ENCODE peak calls at places on chromosome 22, in five cellular contexts. One of them, this sample, is unnamed.

GRCh38 chr22:41725510-41726110 is 26.3 kb downstream of the MEI1 start:
- DNase-seq in CD8-positive, alpha-beta T cell: no peak
- DNase-seq in astrocyte of the cerebellum: no peak
- DNase-seq in cardiac muscle cell: no peak
- DNase-seq in ovary: no peak
- DNase-seq in this sample: no peak

GRCh38 chr22:23305922-23306374 is 125.6 kb downstream of the BCR start:
- DNase-seq in CD8-positive, alpha-beta T cell: no peak
- DNase-seq in astrocyte of the cerebellum: peak
- DNase-seq in cardiac muscle cell: no peak
- DNase-seq in ovary: peak
- DNase-seq in this sample: no peak

GRCh38 chr22:19767427-19768380 is 7.1 kb downstream of the TBX1 start:
- DNase-seq in CD8-positive, alpha-beta T cell: no peak
- DNase-seq in astrocyte of the cerebellum: no peak
- DNase-seq in cardiac muscle cell: no peak
- DNase-seq in ovary: no peak
- DNase-seq in this sample: no peak

GRCh38 chr22:32880906-32881596 is 79.5 kb downstream of the TIMP3 start:
- DNase-seq in CD8-positive, alpha-beta T cell: no peak
- DNase-seq in astrocyte of the cerebellum: no peak
- DNase-seq in cardiac muscle cell: peak
- DNase-seq in ovary: peak
- DNase-seq in this sample: no peak

GRCh38 chr22:32858957-32859356 is 57.5 kb downstream of the TIMP3 start:
- DNase-seq in CD8-positive, alpha-beta T cell: no peak
- DNase-seq in astrocyte of the cerebellum: no peak
- DNase-seq in cardiac muscle cell: no peak
- DNase-seq in ovary: no peak
- DNase-seq in this sample: no peak

GRCh38 chr22:47176573-47177333 is 414.3 kb downstream of the TBC1D22A start:
- DNase-seq in CD8-positive, alpha-beta T cell: no peak
- DNase-seq in astrocyte of the cerebellum: no peak
- DNase-seq in cardiac muscle cell: no peak
- DNase-seq in ovary: no peak
- DNase-seq in this sample: no peak

GRCh38 chr22:30205281-30206115 is 41.1 kb downstream of the LIF start:
- DNase-seq in CD8-positive, alpha-beta T cell: no peak
- DNase-seq in astrocyte of the cerebellum: peak
- DNase-seq in cardiac muscle cell: no peak
- DNase-seq in ovary: peak
- DNase-seq in this sample: no peak

GRCh38 chr22:42275176-42275575 is 4.7 kb upstream of the TCF20 start:
- DNase-seq in CD8-positive, alpha-beta T cell: no peak
- DNase-seq in astrocyte of the cerebellum: no peak
- DNase-seq in cardiac muscle cell: no peak
- DNase-seq in ovary: no peak
- DNase-seq in this sample: no peak

GRCh38 chr22:24060375-24060788 is 49.3 kb downstream of the CABIN1 start:
- DNase-seq in CD8-positive, alpha-beta T cell: no peak
- DNase-seq in astrocyte of the cerebellum: peak
- DNase-seq in cardiac muscle cell: no peak
- DNase-seq in ovary: no peak
- DNase-seq in this sample: no peak

GRCh38 chr22:43384863-43385262 is 27.0 kb upstream of the MPPED1 start:
- DNase-seq in CD8-positive, alpha-beta T cell: no peak
- DNase-seq in astrocyte of the cerebellum: no peak
- DNase-seq in cardiac muscle cell: no peak
- DNase-seq in ovary: no peak
- DNase-seq in this sample: no peak

GRCh38 chr22:32896951-32897350 is 95.4 kb downstream of the TIMP3 start:
- DNase-seq in CD8-positive, alpha-beta T cell: no peak
- DNase-seq in astrocyte of the cerebellum: no peak
- DNase-seq in cardiac muscle cell: no peak
- DNase-seq in ovary: no peak
- DNase-seq in this sample: no peak

GRCh38 chr22:45055936-45056335 is 46.1 kb upstream of the PHF21B start:
- DNase-seq in CD8-positive, alpha-beta T cell: no peak
- DNase-seq in astrocyte of the cerebellum: no peak
- DNase-seq in cardiac muscle cell: no peak
- DNase-seq in ovary: no peak
- DNase-seq in this sample: no peak

GRCh38 chr22:38707346-38707745 is 1.6 kb downstream of the GTPBP1 start:
- DNase-seq in CD8-positive, alpha-beta T cell: no peak
- DNase-seq in astrocyte of the cerebellum: no peak
- DNase-seq in cardiac muscle cell: no peak
- DNase-seq in ovary: no peak
- DNase-seq in this sample: no peak

GRCh38 chr22:19876314-19876940 is 21.8 kb upstream of the GNB1L start:
- DNase-seq in CD8-positive, alpha-beta T cell: no peak
- DNase-seq in astrocyte of the cerebellum: no peak
- DNase-seq in cardiac muscle cell: no peak
- DNase-seq in ovary: peak
- DNase-seq in this sample: no peak

GRCh38 chr22:48440673-48441552 is 1386.8 kb downstream of the BRD1 start:
- DNase-seq in CD8-positive, alpha-beta T cell: no peak
- DNase-seq in astrocyte of the cerebellum: no peak
- DNase-seq in cardiac muscle cell: no peak
- DNase-seq in ovary: no peak
- DNase-seq in this sample: no peak

GRCh38 chr22:48442663-48443062 is 1385.0 kb downstream of the BRD1 start:
- DNase-seq in CD8-positive, alpha-beta T cell: no peak
- DNase-seq in astrocyte of the cerebellum: no peak
- DNase-seq in cardiac muscle cell: no peak
- DNase-seq in ovary: no peak
- DNase-seq in this sample: no peak

GRCh38 chr22:48440176-48440575 is 1387.5 kb downstream of the BRD1 start:
- DNase-seq in CD8-positive, alpha-beta T cell: no peak
- DNase-seq in astrocyte of the cerebellum: no peak
- DNase-seq in cardiac muscle cell: no peak
- DNase-seq in ovary: no peak
- DNase-seq in this sample: no peak

GRCh38 chr22:48439560-48440135 is 1388.0 kb downstream of the BRD1 start:
- DNase-seq in CD8-positive, alpha-beta T cell: no peak
- DNase-seq in astrocyte of the cerebellum: no peak
- DNase-seq in cardiac muscle cell: no peak
- DNase-seq in ovary: no peak
- DNase-seq in this sample: no peak

DNA sequence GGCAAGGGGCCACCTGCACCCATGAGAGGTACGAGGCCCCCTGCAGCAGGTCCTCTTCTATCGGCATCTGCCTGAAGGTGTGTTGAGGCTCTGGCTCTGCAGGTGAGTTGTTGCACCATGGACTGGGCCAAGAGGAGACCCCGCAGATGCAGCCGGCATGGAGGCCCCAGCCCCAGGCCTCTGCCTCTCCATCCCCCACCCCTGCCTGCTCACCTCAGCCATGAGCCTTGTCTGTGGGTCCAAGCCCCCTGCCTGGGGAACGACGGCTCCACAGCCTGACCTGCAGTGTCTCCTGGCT is 1386.2 kb downstream of the BRD1 start:
- DNase-seq in CD8-positive, alpha-beta T cell: no peak
- DNase-seq in astrocyte of the cerebellum: no peak
- DNase-seq in cardiac muscle cell: no peak
- DNase-seq in ovary: no peak
- DNase-seq in this sample: no peak
- TF ChIP-seq CTCF in CD8-positive, alpha-beta T cell: no peak
- TF ChIP-seq CTCF in astrocyte of the cerebellum: no peak
- TF ChIP-seq CTCF in cardiac muscle cell: no peak
- TF ChIP-seq CTCF in ovary: no peak
- TF ChIP-seq CTCF in this sample: no peak

GRCh38 chr22:17267661-17268330 is 48.6 kb upstream of the ADA2 start:
- DNase-seq in CD8-positive, alpha-beta T cell: no peak
- DNase-seq in astrocyte of the cerebellum: no peak
- DNase-seq in cardiac muscle cell: no peak
- DNase-seq in ovary: no peak
- DNase-seq in this sample: no peak

GRCh38 chr22:17266261-17266971 is 47.2 kb upstream of the ADA2 start:
- DNase-seq in CD8-positive, alpha-beta T cell: no peak
- DNase-seq in astrocyte of the cerebellum: no peak
- DNase-seq in cardiac muscle cell: peak
- DNase-seq in ovary: no peak
- DNase-seq in this sample: peak

GRCh38 chr22:17269607-17270261 is 50.5 kb upstream of the ADA2 start:
- DNase-seq in CD8-positive, alpha-beta T cell: no peak
- DNase-seq in astrocyte of the cerebellum: no peak
- DNase-seq in cardiac muscle cell: no peak
- DNase-seq in ovary: no peak
- DNase-seq in this sample: no peak

GRCh38 chr22:17269224-17269606 is 50.0 kb upstream of the ADA2 start:
- DNase-seq in CD8-positive, alpha-beta T cell: no peak
- DNase-seq in astrocyte of the cerebellum: no peak
- DNase-seq in cardiac muscle cell: no peak
- DNase-seq in ovary: no peak
- DNase-seq in this sample: no peak

DNA sequence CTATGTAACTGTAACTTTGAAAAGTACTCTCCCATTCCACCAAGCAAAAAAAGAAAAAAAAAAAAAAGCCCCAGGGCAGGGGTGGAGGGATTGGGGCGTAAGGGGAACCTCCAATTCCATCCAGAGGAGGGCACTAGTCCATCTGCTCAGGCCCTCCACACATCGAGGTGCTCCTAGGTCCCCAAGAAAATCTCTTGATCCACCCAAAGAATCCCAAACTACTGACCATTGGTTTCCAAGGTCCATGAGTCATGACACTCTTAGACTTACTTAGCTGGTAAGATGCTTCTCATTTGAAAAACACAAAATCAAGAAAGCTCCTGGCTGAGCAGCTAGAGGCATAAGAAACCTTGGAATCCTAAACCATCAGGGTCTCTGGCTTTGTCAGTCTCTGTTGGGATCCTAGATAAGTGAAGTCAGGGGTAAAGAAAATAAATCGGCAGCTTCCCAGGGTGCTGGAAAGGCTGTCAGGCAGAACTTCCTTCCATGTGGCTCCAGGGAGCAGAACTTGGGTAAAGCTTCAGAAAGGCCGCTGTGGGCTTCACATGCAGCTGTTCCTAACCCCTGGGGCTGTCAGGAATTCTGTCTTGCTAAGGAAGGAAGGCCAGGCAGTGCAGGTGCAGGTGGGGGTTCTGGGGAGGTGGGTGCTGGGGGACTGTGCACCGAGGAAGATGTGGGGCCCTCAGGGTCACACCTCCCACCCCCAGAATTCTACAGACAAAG is 49.4 kb upstream of the ADA2 start:
- DNase-seq in CD8-positive, alpha-beta T cell: no peak
- DNase-seq in astrocyte of the cerebellum: no peak
- DNase-seq in cardiac muscle cell: no peak
- DNase-seq in ovary: no peak
- DNase-seq in this sample: no peak
- TF ChIP-seq CTCF in CD8-positive, alpha-beta T cell: no peak
- TF ChIP-seq CTCF in astrocyte of the cerebellum: peak
- TF ChIP-seq CTCF in cardiac muscle cell: peak
- TF ChIP-seq CTCF in ovary: no peak
- TF ChIP-seq CTCF in this sample: no peak

GRCh38 chr22:17368727-17369552 is at the start of gene CECR2:
- DNase-seq in CD8-positive, alpha-beta T cell: no peak
- DNase-seq in astrocyte of the cerebellum: no peak
- DNase-seq in cardiac muscle cell: peak
- DNase-seq in ovary: peak
- DNase-seq in this sample: peak

GRCh38 chr22:17366329-17366728 is 2.9 kb upstream of the CECR2 start:
- DNase-seq in CD8-positive, alpha-beta T cell: no peak
- DNase-seq in astrocyte of the cerebellum: no peak
- DNase-seq in cardiac muscle cell: no peak
- DNase-seq in ovary: no peak
- DNase-seq in this sample: no peak

GRCh38 chr22:17369553-17370035 is 334 bp downstream of the CECR2 start:
- DNase-seq in CD8-positive, alpha-beta T cell: no peak
- DNase-seq in astrocyte of the cerebellum: no peak
- DNase-seq in cardiac muscle cell: peak
- DNase-seq in ovary: no peak
- DNase-seq in this sample: no peak

GRCh38 chr22:17368144-17368726 is 1.0 kb upstream of the CECR2 start:
- DNase-seq in CD8-positive, alpha-beta T cell: no peak
- DNase-seq in astrocyte of the cerebellum: no peak
- DNase-seq in cardiac muscle cell: no peak
- DNase-seq in ovary: no peak
- DNase-seq in this sample: no peak

DNA sequence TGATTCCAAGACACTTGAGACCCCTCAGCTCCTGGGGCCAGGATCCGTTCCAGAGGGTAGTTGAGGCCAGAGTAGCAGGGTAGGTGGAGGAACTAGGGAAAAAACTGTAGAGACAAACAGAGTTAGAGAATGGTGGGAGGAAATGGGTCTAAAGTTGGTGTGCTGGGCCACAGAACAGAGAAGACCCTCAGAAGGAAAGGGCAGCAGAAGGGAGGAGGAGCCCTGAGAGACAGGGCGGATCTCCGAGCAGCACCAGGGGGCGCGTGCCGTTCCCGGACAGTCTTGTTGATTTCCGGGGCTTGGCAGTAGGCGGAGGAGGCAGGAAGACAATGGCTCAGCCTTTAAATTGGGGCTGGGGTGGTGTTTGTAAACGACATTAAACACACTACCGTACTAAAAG is 2.4 kb upstream of the CECR2 start:
- DNase-seq in CD8-positive, alpha-beta T cell: no peak
- DNase-seq in astrocyte of the cerebellum: no peak
- DNase-seq in cardiac muscle cell: peak
- DNase-seq in ovary: peak
- DNase-seq in this sample: no peak
- TF ChIP-seq CTCF in CD8-positive, alpha-beta T cell: no peak
- TF ChIP-seq CTCF in astrocyte of the cerebellum: peak
- TF ChIP-seq CTCF in cardiac muscle cell: peak
- TF ChIP-seq CTCF in ovary: no peak
- TF ChIP-seq CTCF in this sample: peak

DNA sequence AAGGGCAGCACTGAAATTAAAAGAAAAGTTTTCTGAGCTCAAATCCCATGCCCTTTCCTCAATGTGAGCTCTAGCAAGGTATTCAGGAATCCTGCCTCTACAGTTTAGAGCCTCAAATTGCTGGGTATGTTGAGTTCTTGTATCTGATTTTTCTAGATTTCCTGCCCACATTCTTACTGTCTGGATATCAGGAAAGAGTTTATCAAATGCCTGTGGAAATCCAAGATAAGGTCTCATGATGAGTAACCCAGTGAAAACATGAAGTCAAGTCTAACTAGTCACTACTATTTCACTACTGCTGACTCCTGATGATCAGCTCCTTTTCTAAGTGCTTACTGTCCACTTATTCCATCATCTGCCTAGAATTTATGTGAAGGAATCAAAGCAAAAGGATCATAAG is 29.8 kb downstream of the LIMK2 start:
- DNase-seq in CD8-positive, alpha-beta T cell: no peak
- DNase-seq in astrocyte of the cerebellum: no peak
- DNase-seq in cardiac muscle cell: no peak
- DNase-seq in ovary: no peak
- DNase-seq in this sample: no peak
- TF ChIP-seq CTCF in CD8-positive, alpha-beta T cell: no peak
- TF ChIP-seq CTCF in astrocyte of the cerebellum: peak
- TF ChIP-seq CTCF in cardiac muscle cell: peak
- TF ChIP-seq CTCF in ovary: no peak
- TF ChIP-seq CTCF in this sample: no peak

GRCh38 chr22:50059185-50059880 is 1.2 kb upstream of the TTLL8 start:
- DNase-seq in CD8-positive, alpha-beta T cell: no peak
- DNase-seq in astrocyte of the cerebellum: no peak
- DNase-seq in cardiac muscle cell: peak
- DNase-seq in ovary: no peak
- DNase-seq in this sample: no peak
- TF ChIP-seq CTCF in CD8-positive, alpha-beta T cell: no peak
- TF ChIP-seq CTCF in astrocyte of the cerebellum: no peak
- TF ChIP-seq CTCF in cardiac muscle cell: peak
- TF ChIP-seq CTCF in ovary: no peak
- TF ChIP-seq CTCF in this sample: no peak

This sample was measured in D721Med.